ENCODE peak calls at places on chromosomes 6 and 20, in four cellular contexts. E is epithelial cell of esophagus, N is GM23248, W is lower leg skin. R is an unnamed sample.

GRCh38 chr6:37187321-37188022 is 17.5 kb downstream of the PIM1 start:
- DNase-seq in W (no peak), N (no peak), E (no peak), R (no peak)

GRCh38 chr20:58883243-58883691 is 30.8 kb downstream of the GNAS start:
- DNase-seq in E (no peak), W (no peak), N (peak; percentile 21), R (no peak)

GRCh38 chr6:23633986-23634385 is 492.0 kb upstream of the NRSN1 start:
- DNase-seq in E (no peak), N (no peak), W (no peak), R (no peak)

GRCh38 chr6:48689498-48689897 is 578.5 kb upstream of the PTCHD4 start:
- DNase-seq in N (no peak), E (no peak), W (no peak), R (no peak)

GRCh38 chr20:63033635-63034510 is 27.1 kb upstream of the BHLHE23 start:
- DNase-seq in E (no peak), N (no peak), W (no peak), R (no peak)

GRCh38 chr6:37940074-37940847 is 120.7 kb downstream of the ZFAND3 start:
- DNase-seq in E (no peak), N (no peak), W (peak; percentile 25), R (no peak)

GRCh38 chr6:72783667-72784066 is 161.8 kb downstream of the KCNQ5 start:
- DNase-seq in N (peak; percentile 83), E (peak; percentile 7), W (no peak), R (no peak)

GRCh38 chr6:22364314-22364713 is 67.5 kb upstream of the PRL start:
- DNase-seq in W (no peak), N (no peak), E (peak; percentile 95), R (no peak)

GRCh38 chr6:110681543-110682459 is 133.5 kb downstream of the CDK19 start:
- DNase-seq in W (no peak), N (peak; percentile 8), E (no peak), R (no peak)

GRCh38 chr6:6724319-6725119 is 136.0 kb downstream of the LY86 start:
- DNase-seq in N (peak; percentile 90), E (peak; percentile 72), W (peak; percentile 72), R (peak; percentile 89)

GRCh38 chr20:48153523-48153922 is 368.2 kb upstream of the SULF2 start:
- DNase-seq in N (no peak), E (no peak), W (no peak), R (peak; percentile 84)

GRCh38 chr6:165937564-165938358 is 229.9 kb downstream of the TBXT start:
- DNase-seq in E (no peak), W (no peak), N (no peak), R (no peak)

GRCh38 chr20:32988008-32988407 is 16.2 kb downstream of the SUN5 start:
- DNase-seq in E (no peak), W (no peak), N (no peak), R (no peak)

GRCh38 chr6:13624871-13625288 is 9.7 kb downstream of the NOL7 start:
- DNase-seq in N (peak; percentile 66), W (no peak), E (peak; percentile 56), R (peak; percentile 83)

GRCh38 chr6:75376347-75377024 is 91.9 kb upstream of the TMEM30A start:
- DNase-seq in E (peak; percentile 47), N (peak; percentile 5), W (no peak), R (peak; percentile 75)

GRCh38 chr6:14292119-14292518 is 174.5 kb downstream of the CD83 start:
- DNase-seq in W (no peak), E (peak; percentile 67), N (no peak), R (no peak)

GRCh38 chr6:134041093-134041492 is 11.3 kb downstream of the SLC2A12 start:
- DNase-seq in N (peak; percentile 73), E (peak; percentile 86), W (no peak), R (no peak)

GRCh38 chr6:77762386-77762785 is 109.5 kb downstream of the MEI4 start:
- DNase-seq in N (no peak), W (no peak), E (no peak), R (no peak)

GRCh38 chr20:58042626-58043025 is 185.8 kb downstream of the ANKRD60 start:
- DNase-seq in E (no peak), W (peak; percentile 40), N (peak; percentile 44), R (no peak)

GRCh38 chr6:105300090-105300489 is 102.8 kb downstream of the PREP start:
- DNase-seq in N (no peak), W (no peak), E (no peak), R (no peak)

GRCh38 chr6:158040051-158040803 is 58.6 kb downstream of the SYNJ2 start:
- DNase-seq in W (no peak), N (peak; percentile 96), E (peak; percentile 84), R (peak; percentile 77)

GRCh38 chr6:158039571-158040050 is 57.9 kb downstream of the SYNJ2 start:
- DNase-seq in E (no peak), N (no peak), W (no peak), R (no peak)

GRCh38 chr6:158041370-158041769 is 59.7 kb downstream of the SYNJ2 start:
- DNase-seq in E (peak; percentile 62), W (no peak), N (peak; percentile 53), R (no peak)

GRCh38 chr6:158041788-158042187 is 60.1 kb downstream of the SYNJ2 start:
- DNase-seq in E (no peak), N (no peak), W (no peak), R (no peak)

DNA sequence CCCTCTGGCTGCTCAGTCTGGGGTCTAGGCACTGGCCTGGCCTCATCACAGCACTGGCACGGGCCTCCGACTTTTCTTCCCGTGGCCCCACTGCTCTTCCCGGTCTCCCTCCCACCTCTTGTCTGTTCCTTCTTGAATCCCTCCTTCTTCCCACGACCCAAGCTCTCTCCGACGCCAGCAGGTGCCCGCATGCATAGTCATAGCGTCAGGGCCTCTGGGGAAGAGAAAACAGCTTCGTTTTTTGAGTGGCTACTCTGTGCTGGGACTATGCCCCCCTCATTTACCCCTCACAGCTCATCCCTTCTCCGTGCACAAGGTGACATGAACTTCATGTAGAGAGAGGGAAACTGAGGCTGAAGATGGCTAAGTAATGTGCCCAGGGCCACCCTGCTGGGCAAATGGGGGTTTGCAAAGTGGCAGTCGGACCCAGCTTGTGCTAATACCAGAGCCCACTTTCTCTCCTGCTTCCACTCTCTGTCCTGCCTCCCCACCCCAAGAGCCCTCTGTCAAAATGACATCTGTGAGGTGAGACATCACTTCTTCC is 59.2 kb downstream of the SYNJ2 start:
- DNase-seq in E (no peak), N (peak; percentile 57), W (no peak), R (no peak)
- H3K4me3 ChIP-seq in E (no peak overlapping the region), N (no peak overlapping the region), W (no peak overlapping the region), R (no peak overlapping the region)

GRCh38 chr6:117352466-117353081 is 73.2 kb downstream of the ROS1 start:
- DNase-seq in N (peak; percentile 43), E (peak; percentile 55), W (no peak), R (peak; percentile 37)

GRCh38 chr6:117351521-117351920 is 74.2 kb downstream of the ROS1 start:
- DNase-seq in N (peak; percentile 5), W (no peak), E (no peak), R (no peak)

GRCh38 chr6:117354671-117355070 is 71.1 kb downstream of the ROS1 start:
- DNase-seq in W (no peak), E (no peak), N (no peak), R (no peak)
- H3K4me3 ChIP-seq in W (no peak overlapping the region), E (no peak overlapping the region), N (no peak overlapping the region), R (no peak overlapping the region)

GRCh38 chr6:8908638-8909037 is 473.3 kb upstream of the SLC35B3 start:
- DNase-seq in E (no peak), W (no peak), N (no peak), R (no peak)

GRCh38 chr6:8904754-8905153 is 469.4 kb upstream of the SLC35B3 start:
- DNase-seq in W (no peak), E (peak; percentile 9), N (no peak), R (peak; percentile 58)

GRCh38 chr6:8905647-8906231 is 470.4 kb upstream of the SLC35B3 start:
- DNase-seq in E (peak; percentile 20), W (no peak), N (no peak), R (no peak)

DNA sequence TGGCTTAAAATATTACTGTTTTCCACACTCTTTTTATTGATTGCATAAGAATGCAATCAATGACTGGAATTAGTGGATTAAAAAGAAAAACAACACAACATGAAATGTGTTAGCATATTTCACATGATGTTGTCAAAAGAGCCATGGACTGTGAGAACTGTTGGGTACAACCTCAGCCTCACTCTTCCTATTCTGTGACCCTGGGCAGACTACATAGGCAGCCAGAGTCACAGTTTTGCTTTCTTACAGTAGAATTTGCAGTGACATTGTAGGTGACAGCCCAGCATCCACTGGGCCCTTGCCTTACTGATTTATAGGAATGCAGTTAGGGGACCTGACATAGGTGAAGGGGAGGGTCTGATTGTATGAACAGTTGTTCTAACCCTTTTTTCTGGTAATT is 471.4 kb upstream of the SLC35B3 start:
- DNase-seq in N (no peak), E (no peak), W (no peak), R (no peak)
- H3K4me3 ChIP-seq in N (no peak overlapping the region), E (no peak overlapping the region), W (no peak overlapping the region), R (no peak overlapping the region)

DNA sequence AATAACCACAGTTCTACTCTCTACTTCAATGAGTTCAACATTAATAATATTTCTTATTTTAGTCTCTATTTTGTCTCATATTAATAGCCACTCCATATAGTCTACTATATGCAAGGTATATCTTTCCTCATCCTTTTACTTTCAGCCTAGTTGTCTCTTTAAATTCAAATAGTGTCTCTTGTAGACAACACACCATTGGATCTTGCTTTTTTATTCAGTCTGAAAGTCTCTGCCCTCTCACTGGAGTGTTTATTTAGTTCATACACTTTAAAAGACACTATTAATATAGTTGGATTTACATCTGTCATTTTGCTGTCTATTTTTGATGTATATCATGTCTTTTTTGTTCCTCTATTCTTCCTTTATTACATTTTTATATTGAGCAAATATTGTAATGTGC is 103.5 kb downstream of the RFPL4B start:
- DNase-seq in W (no peak), N (no peak), E (no peak), R (no peak)
- H3K4me3 ChIP-seq in W (no peak overlapping the region), N (no peak overlapping the region), E (no peak overlapping the region), R (no peak overlapping the region)

GRCh38 chr6:139485185-139485584 is 110.7 kb upstream of the CITED2 start:
- DNase-seq in W (no peak), E (no peak), N (no peak), R (no peak)

GRCh38 chr6:139485742-139486475 is 111.5 kb upstream of the CITED2 start:
- DNase-seq in N (no peak), W (no peak), E (no peak), R (no peak)

GRCh38 chr6:139490482-139490881 is 116.0 kb upstream of the CITED2 start:
- DNase-seq in E (no peak), N (no peak), W (no peak), R (no peak)

GRCh38 chr6:139483082-139483481 is 108.6 kb upstream of the CITED2 start:
- DNase-seq in E (no peak), N (no peak), W (no peak), R (peak; percentile 95)

GRCh38 chr6:139486476-139486799 is 112.0 kb upstream of the CITED2 start:
- DNase-seq in W (no peak), E (no peak), N (no peak), R (no peak)
- H3K4me3 ChIP-seq in W (no peak overlapping the region), E (no peak overlapping the region), N (no peak overlapping the region), R (no peak overlapping the region)

GRCh38 chr20:20411841-20412240 is 43.9 kb downstream of the INSM1 start:
- DNase-seq in W (no peak), E (no peak), N (no peak), R (no peak)

GRCh38 chr20:20414640-20415274 is 46.9 kb downstream of the INSM1 start:
- DNase-seq in E (no peak), N (no peak), W (no peak), R (no peak)

GRCh38 chr20:20411382-20411781 is 43.5 kb downstream of the INSM1 start:
- DNase-seq in N (no peak), E (no peak), W (no peak), R (peak; percentile 23)

GRCh38 chr20:20413801-20414200 is 45.9 kb downstream of the INSM1 start:
- DNase-seq in W (no peak), N (peak; percentile 2), E (no peak), R (peak; percentile 37)

GRCh38 chr20:20412750-20413149 is 44.8 kb downstream of the INSM1 start:
- DNase-seq in N (no peak), W (no peak), E (no peak), R (no peak)
- H3K4me3 ChIP-seq in N (no peak overlapping the region), W (no peak overlapping the region), E (no peak overlapping the region), R (no peak overlapping the region)